ENCODE peak calls at places on chromosomes 6 and 20, in four cellular contexts. Z, B, A and E are unnamed samples.

GRCh38 chr20:2984956-2985661 is 58.3 kb upstream of the GNRH2 start:
- DNase-seq in Z (no peak), B (peak), A (no peak), E (no peak)

GRCh38 chr6:79697430-79697829 is 66.3 kb downstream of the SH3BGRL2 start:
- DNase-seq in Z (no peak), B (no peak), A (no peak), E (no peak)

GRCh38 chr20:52552181-52552872 is 360.7 kb upstream of the ZFP64 start:
- DNase-seq in Z (no peak), B (peak), A (no peak), E (no peak)

GRCh38 chr20:63269724-63270123 is 2.9 kb upstream of the ARFGAP1 start:
- DNase-seq in Z (no peak), B (no peak), A (no peak), E (no peak)

GRCh38 chr6:45590225-45590624 is 212.5 kb upstream of the SUPT3H start:
- DNase-seq in Z (no peak), B (peak), A (no peak), E (peak)

GRCh38 chr6:160991411-160992322 is at the start of gene MAP3K4:
- DNase-seq in Z (peak), B (peak), A (peak), E (no peak)

GRCh38 chr6:139250296-139251274 is 41.2 kb downstream of the TXLNB start:
- DNase-seq in Z (peak), B (peak), A (no peak), E (no peak)

GRCh38 chr20:51695574-51696303 is 72.5 kb downstream of the ATP9A start:
- DNase-seq in Z (no peak), B (peak), A (no peak), E (no peak)

GRCh38 chr20:24406761-24407550 is 62.5 kb upstream of the SYNDIG1 start:
- DNase-seq in Z (no peak), B (no peak), A (no peak), E (no peak)

GRCh38 chr6:169454872-169455204 is 201.2 kb upstream of the THBS2 start:
- DNase-seq in Z (no peak), B (no peak), A (no peak), E (no peak)

GRCh38 chr6:53679446-53679933 is 13.9 kb upstream of the KLHL31 start:
- DNase-seq in Z (no peak), B (peak), A (no peak), E (no peak)

GRCh38 chr6:14423330-14423729 is 305.8 kb downstream of the CD83 start:
- DNase-seq in Z (no peak), B (peak), A (no peak), E (no peak)

GRCh38 chr20:40255368-40255767 is 433.7 kb downstream of the MAFB start:
- DNase-seq in Z (no peak), B (no peak), A (no peak), E (no peak)

GRCh38 chr20:1061484-1062221 is 56.7 kb upstream of the PSMF1 start:
- DNase-seq in Z (no peak), B (no peak), A (no peak), E (no peak)

GRCh38 chr6:134216304-134217029 is 101.4 kb downstream of the SGK1 start:
- DNase-seq in Z (no peak), B (no peak), A (no peak), E (no peak)

GRCh38 chr6:151763938-151764680 is 43.4 kb upstream of the ESR1 start:
- DNase-seq in Z (peak), B (peak), A (peak), E (no peak)

GRCh38 chr20:380763-381580 is 412 bp downstream of the TRIB3 start:
- DNase-seq in Z (peak), B (peak), A (peak), E (no peak)

GRCh38 chr6:23656257-23656731 is 469.7 kb upstream of the NRSN1 start:
- DNase-seq in Z (no peak), B (no peak), A (no peak), E (no peak)

GRCh38 chr6:70369332-70369950 is 43.9 kb upstream of the FAM135A start:
- DNase-seq in Z (peak), B (peak), A (peak), E (no peak)

GRCh38 chr20:62522748-62523396 is 47.1 kb upstream of the GATA5 start:
- DNase-seq in Z (no peak), B (no peak), A (no peak), E (no peak)

GRCh38 chr20:57661201-57662027 is 41.2 kb upstream of the ZBP1 start:
- DNase-seq in Z (peak), B (no peak), A (peak), E (no peak)

GRCh38 chr6:150894935-150895686 is 29.6 kb downstream of the MTHFD1L start:
- DNase-seq in Z (no peak), B (peak), A (no peak), E (no peak)

GRCh38 chr6:39321761-39322160 is 741 bp downstream of the KCNK16 start:
- DNase-seq in Z (no peak), B (no peak), A (no peak), E (no peak)

GRCh38 chr6:29705389-29706231 is 17.6 kb upstream of the HLA-F start:
- DNase-seq in Z (peak), B (peak), A (no peak), E (no peak)

DNA sequence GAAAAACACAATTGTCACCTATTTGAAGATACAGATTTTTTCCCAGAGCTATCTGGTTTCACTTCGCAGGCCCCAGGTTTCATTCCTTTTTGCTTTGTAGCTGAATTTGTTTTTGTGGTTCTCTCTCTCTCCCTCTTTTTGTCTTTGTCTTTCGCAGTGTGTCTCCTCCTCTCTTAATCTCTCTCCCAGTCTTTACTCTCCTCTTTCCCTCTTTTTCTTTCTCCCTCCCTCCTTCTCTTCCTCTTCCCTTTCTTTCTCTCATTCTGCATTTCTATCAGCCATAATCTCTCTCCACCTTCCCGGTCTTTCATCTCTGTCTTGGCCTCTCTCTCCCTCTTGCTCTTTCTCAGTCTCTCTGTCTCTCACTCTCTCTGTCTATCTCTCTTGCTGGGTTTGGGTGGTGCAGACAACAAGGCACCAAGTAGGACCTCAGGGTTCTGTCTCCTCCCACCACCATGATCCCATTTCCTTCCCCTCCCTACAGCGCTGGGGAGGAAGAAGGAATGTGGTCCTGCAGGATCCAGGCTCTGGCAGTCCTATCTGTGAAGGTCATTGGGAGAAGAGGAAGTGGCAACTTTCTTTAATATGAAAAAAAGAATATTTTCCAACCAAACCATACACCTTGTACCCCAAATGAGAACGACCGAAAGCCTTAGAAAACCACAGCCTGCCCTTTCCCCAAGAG is 63.2 kb downstream of the BANF2 start:
- DNase-seq in Z (no peak), B (no peak), A (no peak), E (no peak)
- H3K27ac ChIP-seq in Z (no peak), B (no peak), A (no peak), E (no peak)

DNA sequence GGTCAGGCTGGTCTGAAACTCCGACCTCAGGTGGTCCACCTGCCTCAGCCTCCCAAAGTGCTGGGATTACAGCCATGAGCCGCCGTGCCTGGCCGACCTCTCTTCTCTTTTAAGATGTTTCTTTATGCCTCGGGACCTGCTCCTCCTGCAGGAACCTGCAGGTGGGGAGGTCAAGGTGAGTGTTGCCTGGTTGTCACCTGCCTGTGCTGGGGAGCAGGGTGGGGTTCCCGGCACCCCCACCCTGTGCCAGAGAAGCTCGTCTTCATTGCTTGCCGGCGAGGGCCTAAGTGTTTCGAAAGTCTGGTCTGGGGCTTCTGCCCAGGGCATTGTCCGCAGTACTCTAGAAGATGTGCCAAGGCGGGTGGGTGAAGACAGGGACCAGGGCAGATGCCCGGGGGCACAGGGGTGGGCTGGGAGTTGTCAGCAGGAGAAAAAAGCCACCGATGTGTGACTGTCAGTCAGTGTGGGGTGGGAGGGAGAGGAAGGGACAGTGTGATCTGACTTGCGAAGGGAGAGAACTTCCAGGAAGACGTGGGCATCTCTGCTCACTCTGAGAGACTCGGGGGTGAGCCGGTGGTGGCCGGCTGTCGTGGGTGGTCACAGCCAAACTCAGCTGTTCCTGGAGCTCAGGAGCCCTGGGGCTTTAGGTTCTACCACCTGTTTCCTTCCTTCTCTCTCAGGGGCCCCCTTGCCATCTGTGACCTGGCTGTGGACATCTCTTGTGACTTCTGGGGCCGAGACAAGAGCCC is 36.1 kb downstream of the SYNJ2 start:
- DNase-seq in Z (no peak), B (no peak), A (peak), E (no peak)
- H3K4me3 ChIP-seq in Z (no peak), B (no peak), A (no peak), E (no peak)

GRCh38 chr6:26331809-26332226 is 33.2 kb upstream of the BTN3A2 start:
- DNase-seq in Z (no peak), B (no peak), A (no peak), E (no peak)
- H3K9ac ChIP-seq in Z (no peak), B (peak), A (no peak), E (peak)

GRCh38 chr6:166691199-166691598 is 64.1 kb upstream of the RPS6KA2 start:
- DNase-seq in Z (no peak), B (peak), A (no peak), E (no peak)

GRCh38 chr6:166688901-166689300 is 61.9 kb upstream of the RPS6KA2 start:
- DNase-seq in Z (no peak), B (no peak), A (no peak), E (no peak)

GRCh38 chr6:166692723-166693302 is 65.8 kb upstream of the RPS6KA2 start:
- DNase-seq in Z (no peak), B (no peak), A (no peak), E (no peak)

GRCh38 chr6:166693880-166694279 is 66.8 kb upstream of the RPS6KA2 start:
- DNase-seq in Z (no peak), B (no peak), A (no peak), E (no peak)

DNA sequence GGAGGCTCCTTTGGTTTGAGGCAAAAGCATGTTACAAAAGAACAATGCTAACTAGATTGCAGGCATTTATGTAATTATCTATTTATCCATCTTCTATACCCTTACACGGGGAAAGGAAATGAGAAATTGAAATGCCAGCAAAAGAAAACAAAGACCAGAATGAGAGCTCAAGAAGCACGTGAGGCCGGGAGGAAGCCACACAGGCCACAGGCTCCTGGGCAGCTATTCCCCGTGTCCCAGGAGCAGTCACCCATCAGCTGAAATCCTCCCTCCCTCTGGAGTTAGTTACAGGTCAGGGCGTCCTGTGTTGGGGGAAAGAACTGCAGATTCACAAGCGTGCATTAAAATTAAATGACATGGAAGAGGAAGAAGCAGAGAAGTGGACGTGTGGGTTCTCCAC is 64.7 kb upstream of the RPS6KA2 start:
- DNase-seq in Z (no peak), B (no peak), A (no peak), E (no peak)
- H3K27ac ChIP-seq in Z (no peak), B (no peak), A (no peak), E (no peak)

GRCh38 chr20:36865076-36865860 is 10.7 kb upstream of the TLDC2 start:
- DNase-seq in Z (no peak), B (no peak), A (no peak), E (no peak)
- H3K4me3 ChIP-seq in Z (no peak), B (no peak), A (no peak), E (no peak)

GRCh38 chr6:33108307-33108706 is 32.5 kb downstream of the HLA-DPB1 start:
- DNase-seq in Z (no peak), B (no peak), A (no peak), E (no peak)

GRCh38 chr6:33113720-33114119 is 37.9 kb downstream of the HLA-DPB1 start:
- DNase-seq in Z (no peak), B (no peak), A (no peak), E (no peak)

GRCh38 chr6:33114428-33114827 is 38.6 kb downstream of the HLA-DPB1 start:
- DNase-seq in Z (no peak), B (no peak), A (no peak), E (no peak)

GRCh38 chr6:33116417-33116816 is 40.6 kb downstream of the HLA-DPB1 start:
- DNase-seq in Z (no peak), B (no peak), A (no peak), E (no peak)

GRCh38 chr6:33112148-33112547 is 36.4 kb downstream of the HLA-DPB1 start:
- DNase-seq in Z (no peak), B (peak), A (no peak), E (no peak)
- H3K9ac ChIP-seq in Z (no peak), B (no peak), A (no peak), E (no peak)

GRCh38 chr20:10466855-10467254 is 31.8 kb downstream of the SLX4IP start:
- DNase-seq in Z (no peak), B (no peak), A (no peak), E (no peak)

GRCh38 chr20:10469599-10469998 is 34.5 kb downstream of the SLX4IP start:
- DNase-seq in Z (peak), B (peak), A (no peak), E (peak)

GRCh38 chr20:10466325-10466724 is 31.2 kb downstream of the SLX4IP start:
- DNase-seq in Z (no peak), B (peak), A (no peak), E (no peak)

GRCh38 chr20:10463622-10464021 is 28.5 kb downstream of the SLX4IP start:
- DNase-seq in Z (no peak), B (no peak), A (no peak), E (no peak)

GRCh38 chr20:10467985-10468845 is 33.1 kb downstream of the SLX4IP start:
- DNase-seq in Z (no peak), B (peak), A (no peak), E (no peak)
- H3K27ac ChIP-seq in Z (no peak), B (no peak), A (no peak), E (no peak)